ENCODE peak calls at places on chromosome 12, in five cellular contexts. L is body of pancreas, E is lower leg skin, F is bronchial epithelial cell, O is WTC11. P is an unnamed sample.

GRCh38 chr12:32568241-32568640 is 110.9 kb upstream of the DNM1L start:
- DNase-seq in L (no peak), O (no peak), E (no peak), F (peak; percentile 97), P (no peak)

GRCh38 chr12:127393460-127393859 is 873.5 kb upstream of the TMEM132C start:
- DNase-seq in L (no peak), E (no peak), F (no peak), O (no peak), P (no peak)

GRCh38 chr12:43551971-43552559 is at the start of gene ADAMTS20:
- DNase-seq in E (no peak), L (no peak), F (no peak), O (peak; percentile 92), P (peak; percentile 77)

GRCh38 chr12:22312336-22312735 is 22.2 kb downstream of the ST8SIA1 start:
- DNase-seq in O (no peak), L (no peak), F (peak; percentile 79), E (no peak), P (no peak)

GRCh38 chr12:29608581-29608980 is 111.1 kb upstream of the OVCH1 start:
- DNase-seq in L (no peak), O (no peak), F (no peak), E (no peak), P (no peak)

GRCh38 chr12:77751939-77752338 is 78.8 kb upstream of the NAV3 start:
- DNase-seq in L (no peak), E (no peak), F (no peak), O (no peak), P (no peak)

GRCh38 chr12:47828967-47829482 is 9.3 kb upstream of the HDAC7 start:
- DNase-seq in O (peak; percentile 58), E (peak; percentile 97), F (peak; percentile 88), L (peak; percentile 77), P (peak; percentile 33)

GRCh38 chr12:121678721-121679300 is 9.4 kb upstream of the MORN3 start:
- DNase-seq in O (no peak), E (no peak), F (no peak), L (no peak), P (no peak)

GRCh38 chr12:25692115-25693035 is 139.3 kb upstream of the LMNTD1 start:
- DNase-seq in F (no peak), L (peak; percentile 20), E (no peak), O (no peak), P (no peak)

GRCh38 chr12:27780612-27781408 is 774 bp upstream of the MANSC4 start:
- DNase-seq in E (peak; percentile 90), L (peak; percentile 71), O (peak; percentile 21), F (peak; percentile 57), P (no peak)

GRCh38 chr12:98402081-98402480 is 113.3 kb upstream of the TMPO start:
- DNase-seq in E (no peak), F (peak; percentile 86), L (no peak), O (no peak), P (no peak)

GRCh38 chr12:57577981-57578758 is 12.8 kb upstream of the PIP4K2C start:
- DNase-seq in E (no peak), L (no peak), O (no peak), F (no peak), P (no peak)

GRCh38 chr12:13727707-13728147 is 253.7 kb downstream of the GRIN2B start:
- DNase-seq in L (no peak), O (no peak), E (no peak), F (peak; percentile 12), P (no peak)

GRCh38 chr12:131608740-131609665 is 101.9 kb upstream of the SFSWAP start:
- DNase-seq in L (peak; percentile 51), E (peak; percentile 95), F (peak; percentile 23), O (peak; percentile 82), P (peak; percentile 79)

GRCh38 chr12:50084775-50085614 is at the start of gene SMARCD1:
- DNase-seq in L (peak; percentile 91), E (peak; percentile 98), F (peak; percentile 76), O (peak; percentile 96), P (peak; percentile 84)

GRCh38 chr12:50620050-50620974 is 115.5 kb downstream of the DIP2B start:
- DNase-seq in L (no peak), O (no peak), E (no peak), F (peak; percentile 90), P (no peak)

GRCh38 chr12:5567021-5567744 is 135.3 kb downstream of the NTF3 start:
- DNase-seq in O (no peak), E (no peak), L (no peak), F (no peak), P (no peak)

GRCh38 chr12:132484183-132484890 is 5.6 kb upstream of the FBRSL1 start:
- DNase-seq in F (no peak), O (no peak), L (peak; percentile 8), E (no peak), P (no peak)

GRCh38 chr12:53754196-53754595 is 2.4 kb upstream of the CISTR start:
- DNase-seq in L (no peak), O (no peak), F (no peak), E (no peak), P (no peak)

GRCh38 chr12:27331299-27331926 is 1.2 kb upstream of the BMAL2 start:
- DNase-seq in E (no peak), O (no peak), L (no peak), F (peak; percentile 100), P (no peak)

GRCh38 chr12:125861299-125862281 is 796.4 kb downstream of the AACS start:
- DNase-seq in O (no peak), F (no peak), L (peak; percentile 95), E (no peak), P (no peak)

GRCh38 chr12:32586390-32586789 is 92.7 kb upstream of the DNM1L start:
- DNase-seq in F (peak; percentile 84), E (no peak), O (no peak), L (no peak), P (no peak)

GRCh38 chr12:77366616-77367015 is 301.2 kb upstream of the E2F7 start:
- DNase-seq in O (no peak), E (no peak), L (no peak), F (no peak), P (no peak)

GRCh38 chr12:50949801-50950302 is 2.5 kb upstream of the HIGD1C start:
- DNase-seq in F (no peak), E (no peak), O (no peak), L (no peak), P (no peak)

GRCh38 chr12:108355069-108355468 is 16.0 kb upstream of the CMKLR1 start:
- DNase-seq in O (no peak), F (no peak), E (no peak), L (no peak), P (no peak)

GRCh38 chr12:1978078-1978477 is 26.2 kb downstream of the DCP1B start:
- DNase-seq in F (no peak), E (no peak), L (no peak), O (no peak), P (no peak)

GRCh38 chr12:31521972-31522371 is 69.0 kb downstream of the DENND5B start:
- DNase-seq in O (no peak), L (no peak), F (no peak), E (no peak), P (no peak)
- TF ChIP-seq CTCF in O (no peak), L (no peak), F (no peak), E (no peak), P (no peak)

GRCh38 chr12:30989754-30990153 is 63.2 kb downstream of the TSPAN11 start:
- DNase-seq in F (no peak), O (peak; percentile 66), E (no peak), L (peak; percentile 43), P (no peak)
- TF ChIP-seq CTCF in F (peak; percentile 19), O (no peak), E (no peak), L (peak; percentile 35), P (peak; percentile 57)

GRCh38 chr12:130026608-130027176 is 122.9 kb upstream of the TMEM132D start:
- DNase-seq in L (peak; percentile 48), O (peak; percentile 33), F (peak; percentile 41), E (no peak), P (peak; percentile 55)
- TF ChIP-seq CTCF in L (peak; percentile 47), O (peak; percentile 25), F (peak; percentile 61), E (no peak), P (peak; percentile 82)

DNA sequence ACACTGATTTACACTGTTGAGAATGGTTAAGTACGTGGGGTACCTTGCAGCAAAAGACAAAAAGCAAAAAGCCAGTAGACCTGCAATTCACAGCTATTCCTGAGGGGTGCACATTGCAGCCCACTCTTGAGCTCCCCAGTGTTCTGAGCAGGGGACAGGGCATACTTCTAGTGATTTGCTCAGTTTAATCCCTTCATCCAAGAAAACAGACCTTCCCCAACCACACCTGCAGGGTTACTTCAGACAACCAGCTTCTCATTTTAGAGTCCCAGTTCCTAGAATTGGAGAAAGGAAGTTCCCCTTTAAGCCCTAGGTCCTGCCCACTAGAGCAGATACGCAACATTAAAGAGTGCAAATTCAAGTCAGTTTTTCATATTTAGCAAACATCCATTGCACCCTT is 3.6 kb upstream of the WSB2 start:
- DNase-seq in L (no peak), E (no peak), O (peak; percentile 26), F (no peak), P (no peak)
- TF ChIP-seq CTCF in L (no peak), E (no peak), O (peak; percentile 15), F (peak; percentile 12), P (peak; percentile 46)

P was measured in neural crest cell.